ENCODE peak calls at places on chromosomes 7 and 10, in eight cellular contexts. K is lower lobe of right lung, U is breast epithelium, V is lung, T is A549, O is GM23338, H is body of pancreas, I is H1. Q is an unnamed sample.

GRCh38 chr10:71218046-71218832 is 5.9 kb downstream of the UNC5B start:
- DNase-seq in T (no peak), O (no peak), U (no peak), H (no peak), I (no peak), V (no peak), K (no peak), Q (no peak)

GRCh38 chr10:62475531-62475930 is 101.4 kb downstream of the ZNF365 start:
- DNase-seq in I (no peak), T (no peak), U (no peak), H (no peak), V (no peak), K (no peak), O (no peak), Q (no peak)

GRCh38 chr10:48779546-48780152 is 95.0 kb downstream of the WDFY4 start:
- DNase-seq in K (no peak), V (no peak), U (no peak), I (no peak), O (no peak), H (no peak), T (no peak), Q (no peak)

GRCh38 chr10:22427890-22428571 is 82.7 kb downstream of the SPAG6 start:
- DNase-seq in T (peak), H (no peak), I (no peak), U (no peak), V (no peak), K (no peak), O (no peak), Q (no peak)

GRCh38 chr7:142787034-142787768 is 16.4 kb downstream of the PRSS2 start:
- DNase-seq in I (no peak), U (no peak), V (no peak), H (no peak), O (no peak), T (no peak), K (no peak), Q (no peak)

GRCh38 chr7:113774182-113774807 is 144.5 kb downstream of the PPP1R3A start:
- DNase-seq in U (no peak), K (no peak), V (no peak), I (no peak), T (peak), O (peak), H (peak), Q (no peak)

GRCh38 chr7:26653430-26653911 is 210.9 kb downstream of the SKAP2 start:
- DNase-seq in H (peak), V (no peak), O (no peak), K (no peak), T (no peak), U (no peak), I (no peak), Q (no peak)

GRCh38 chr7:37765872-37766525 is 82.4 kb upstream of the NME8 start:
- DNase-seq in U (no peak), K (peak), V (no peak), H (no peak), O (no peak), I (no peak), T (no peak), Q (no peak)

GRCh38 chr7:21967500-21968099 is 21.9 kb upstream of the CDCA7L start:
- DNase-seq in H (no peak), I (no peak), O (no peak), V (no peak), U (no peak), K (no peak), T (no peak), Q (no peak)

GRCh38 chr10:62652564-62652963 is 152.0 kb upstream of the ADO start:
- DNase-seq in U (no peak), O (no peak), H (no peak), K (no peak), I (no peak), V (no peak), T (no peak), Q (no peak)

DNA sequence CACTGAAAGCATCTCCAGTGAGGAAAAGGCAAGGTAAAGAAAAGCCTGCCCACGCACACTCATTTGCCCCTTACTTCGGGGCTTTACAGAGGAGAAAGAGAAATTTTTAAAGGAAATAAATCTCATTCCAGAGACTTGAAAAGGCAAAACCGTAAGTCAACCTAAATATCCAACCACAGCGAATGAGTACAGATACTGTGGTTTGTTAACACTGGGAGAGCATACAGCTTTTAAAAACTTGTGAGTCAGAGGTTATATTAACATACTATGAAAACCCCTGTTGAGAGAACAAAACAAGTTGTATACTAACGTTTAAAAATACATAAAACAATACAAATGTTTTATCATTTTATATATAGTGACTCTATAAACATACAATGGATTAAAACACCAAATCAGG is 28.6 kb upstream of the ST7 start:
- DNase-seq in O (no peak), H (no peak), I (no peak), T (no peak), K (no peak), V (no peak), U (no peak), Q (no peak)
- H3K27ac ChIP-seq in O (peak), H (no peak), I (no peak), T (no peak), K (no peak), V (no peak), U (no peak), Q (no peak)

GRCh38 chr10:60343254-60343653 is 46.4 kb downstream of the ANK3 start:
- DNase-seq in O (no peak), K (no peak), U (no peak), I (no peak), H (no peak), T (no peak), V (no peak), Q (no peak)
- TF ChIP-seq CTCF in O (no peak), K (no peak), U (no peak), I (no peak), H (no peak), T (no peak), V (no peak), Q (no peak)

GRCh38 chr10:109987828-109988227 is 20.0 kb upstream of the ADD3 start:
- DNase-seq in O (no peak), K (no peak), U (no peak), V (no peak), T (no peak), I (no peak), H (no peak), Q (no peak)
- H3K27ac ChIP-seq in O (no peak), K (no peak), U (peak), V (no peak), T (no peak), I (no peak), H (no peak), Q (peak)

GRCh38 chr7:112381311-112382091 is 68.8 kb upstream of the IFRD1 start:
- DNase-seq in U (no peak), I (no peak), K (no peak), V (no peak), T (no peak), H (no peak), O (no peak), Q (no peak)

GRCh38 chr7:112386619-112387018 is 63.6 kb upstream of the IFRD1 start:
- DNase-seq in O (no peak), I (no peak), H (no peak), K (no peak), T (no peak), V (no peak), U (no peak), Q (no peak)

GRCh38 chr7:112383671-112384417 is 66.4 kb upstream of the IFRD1 start:
- DNase-seq in K (no peak), V (no peak), H (peak), T (no peak), I (no peak), O (peak), U (no peak), Q (no peak)
- TF ChIP-seq CTCF in K (no peak), V (no peak), H (no peak), T (no peak), I (peak), O (peak), U (no peak), Q (peak)

DNA sequence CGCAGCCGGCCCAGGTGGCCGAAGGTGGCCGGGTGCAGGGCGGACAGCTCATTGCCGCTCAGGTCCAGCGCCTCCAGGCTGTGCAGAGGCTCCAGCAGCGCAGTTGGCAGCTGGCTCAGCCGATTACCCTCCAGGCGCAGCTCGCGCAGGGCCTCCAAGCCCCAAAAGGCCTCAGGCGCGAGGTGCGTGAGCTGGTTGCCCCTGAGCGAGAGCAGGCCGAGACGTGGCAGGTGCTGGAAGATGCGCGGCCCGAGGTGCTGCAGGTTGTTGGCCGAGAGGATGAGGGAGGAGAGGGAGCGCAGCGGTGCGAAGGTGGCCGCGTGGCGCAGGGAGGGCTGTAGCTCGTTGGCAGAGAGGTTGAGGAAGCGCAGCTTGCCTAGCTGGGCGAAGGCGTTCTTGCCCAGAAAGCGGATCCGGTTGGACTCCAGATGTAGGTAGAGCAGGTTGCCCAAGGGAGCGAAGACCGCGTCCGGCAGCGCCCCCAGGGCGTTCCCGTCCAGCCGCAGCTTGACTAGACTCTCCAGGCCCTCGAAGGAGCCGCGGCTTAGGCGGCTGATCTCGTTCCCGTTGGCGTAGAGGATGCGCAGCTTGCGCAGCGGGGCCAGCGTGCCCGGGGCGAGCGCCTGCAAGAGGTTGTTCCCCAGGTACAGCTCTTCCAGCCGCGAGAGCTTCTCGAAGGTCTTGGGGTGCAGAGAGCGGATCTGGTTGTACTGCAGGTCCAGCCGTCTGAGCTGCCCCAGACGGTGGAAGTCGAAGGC is 887 bp downstream of the TRIL start:
- DNase-seq in K (peak), V (peak), I (peak), U (peak), T (no peak), H (no peak), O (peak), Q (peak)
- H3K27ac ChIP-seq in K (peak), V (no peak), I (no peak), U (peak), T (no peak), H (no peak), O (no peak), Q (no peak)

DNA sequence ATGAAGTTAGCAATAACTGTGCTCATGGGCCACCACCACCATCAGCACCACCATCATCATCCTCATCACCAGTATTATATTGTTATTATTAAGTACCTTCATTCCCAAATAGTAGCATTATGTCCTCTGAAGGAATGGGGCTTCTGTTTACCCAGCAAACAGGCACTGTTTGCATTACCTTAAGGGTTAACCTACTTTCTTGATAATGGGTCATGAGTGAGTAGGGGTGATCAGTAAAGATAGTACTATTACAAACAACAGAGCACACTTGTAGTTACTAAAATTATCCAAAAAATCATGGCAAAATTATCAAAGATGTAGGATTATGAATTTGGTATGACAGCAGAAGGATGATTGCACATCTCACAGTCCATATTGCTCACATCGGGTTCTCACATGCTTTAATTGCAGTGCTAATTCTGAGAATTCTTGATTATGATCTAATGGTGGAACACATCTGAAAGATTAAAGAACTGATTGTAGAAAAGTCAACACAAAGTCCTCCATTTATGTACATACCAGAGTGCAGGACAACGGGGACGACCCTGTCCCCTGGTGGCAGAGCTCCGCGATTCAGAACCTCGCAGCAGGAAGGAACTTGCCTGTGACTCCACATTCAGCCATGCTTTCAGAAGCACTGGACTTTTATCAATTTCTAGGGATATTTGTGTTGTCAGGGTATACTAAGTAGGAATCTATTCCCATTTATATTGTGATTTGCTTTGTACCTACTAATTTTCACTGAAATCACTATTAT is 31.0 kb downstream of the PDE1C start:
- DNase-seq in V (no peak), T (no peak), K (no peak), I (no peak), H (no peak), U (no peak), O (peak), Q (no peak)
- TF ChIP-seq CTCF in V (no peak), T (no peak), K (no peak), I (peak), H (no peak), U (peak), O (peak), Q (no peak)

DNA sequence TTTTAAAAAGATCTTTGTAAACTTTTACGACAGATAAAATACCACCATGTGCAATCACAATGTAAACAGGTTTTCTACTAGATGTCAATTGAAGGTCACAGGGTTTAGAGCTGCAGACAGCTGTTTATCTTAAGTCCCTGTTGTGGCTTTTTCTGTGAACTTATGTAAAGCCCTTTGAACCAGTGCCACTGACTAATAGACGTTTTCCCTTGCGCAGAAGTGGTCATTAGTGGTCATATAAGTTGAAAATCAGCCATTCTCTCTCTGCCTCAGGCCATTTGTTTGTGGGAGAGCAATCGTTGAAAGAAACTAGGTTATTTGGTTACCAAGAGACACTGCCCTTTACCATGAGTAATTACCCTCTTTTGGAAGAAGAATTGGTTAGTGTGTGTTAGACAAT is 23.9 kb downstream of the CACNB2 start:
- DNase-seq in O (no peak), K (no peak), V (no peak), I (no peak), T (no peak), H (no peak), U (no peak), Q (no peak)
- H3K27ac ChIP-seq in O (no peak), K (no peak), V (no peak), I (no peak), T (no peak), H (no peak), U (no peak), Q (no peak)

GRCh38 chr10:76251773-76252617 is 820.6 kb downstream of the LRMDA start:
- DNase-seq in H (peak), K (peak), I (no peak), V (peak), O (no peak), U (no peak), T (no peak), Q (no peak)
- TF ChIP-seq CTCF in H (no peak), K (no peak), I (no peak), V (no peak), O (no peak), U (no peak), T (no peak), Q (no peak)

GRCh38 chr7:42235734-42236133 is 1.3 kb downstream of the GLI3 start:
- DNase-seq in O (no peak), U (no peak), H (peak), T (no peak), I (no peak), K (no peak), V (no peak), Q (no peak)

GRCh38 chr7:42236266-42237161 is 495 bp downstream of the GLI3 start:
- DNase-seq in I (peak), U (peak), K (peak), O (peak), T (peak), H (peak), V (no peak), Q (no peak)

GRCh38 chr7:42238709-42239395 is 1.8 kb upstream of the GLI3 start:
- DNase-seq in K (no peak), V (no peak), T (no peak), I (no peak), O (peak), U (no peak), H (peak), Q (no peak)

GRCh38 chr7:42237891-42238531 is 1.0 kb upstream of the GLI3 start:
- DNase-seq in H (peak), U (peak), O (peak), T (no peak), I (peak), K (peak), V (peak), Q (peak)

DNA sequence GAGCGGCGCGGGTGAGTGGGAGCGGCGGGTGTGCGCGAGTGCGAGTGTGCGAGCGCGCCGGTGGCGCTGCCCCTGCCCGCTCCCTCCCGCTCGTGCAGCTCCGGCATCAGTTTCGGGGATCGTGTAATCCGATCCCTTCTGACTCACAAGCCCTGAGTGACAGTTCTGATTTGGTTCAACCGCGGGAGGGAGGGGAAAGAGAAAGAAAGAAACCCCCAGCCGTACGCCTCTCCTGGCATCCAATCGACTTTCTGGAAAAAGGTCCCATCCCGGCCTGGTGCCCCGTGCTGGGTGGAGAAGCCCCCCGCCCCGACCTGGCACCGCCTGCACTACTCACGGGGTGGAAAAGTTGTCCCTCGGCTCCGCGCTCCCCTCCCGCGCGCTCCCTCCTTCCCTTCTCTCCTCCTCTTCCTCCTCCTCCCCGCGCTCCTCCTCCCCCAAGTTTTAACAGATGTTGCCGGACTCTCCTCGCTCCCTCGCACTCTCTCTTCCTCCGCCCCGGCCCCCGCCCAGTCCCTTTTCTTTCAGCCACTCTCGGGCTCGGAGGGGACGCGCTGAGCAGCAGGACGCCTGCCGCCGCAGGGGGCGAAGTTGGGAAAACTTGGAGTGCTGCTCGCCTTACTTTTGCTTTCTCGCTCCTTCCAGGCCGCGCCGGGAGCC is at the start of gene GLI3:
- DNase-seq in I (peak), O (peak), U (peak), V (peak), T (peak), K (peak), H (peak), Q (peak)
- H3K27ac ChIP-seq in I (peak), O (peak), U (peak), V (peak), T (peak), K (peak), H (peak), Q (peak)

DNA sequence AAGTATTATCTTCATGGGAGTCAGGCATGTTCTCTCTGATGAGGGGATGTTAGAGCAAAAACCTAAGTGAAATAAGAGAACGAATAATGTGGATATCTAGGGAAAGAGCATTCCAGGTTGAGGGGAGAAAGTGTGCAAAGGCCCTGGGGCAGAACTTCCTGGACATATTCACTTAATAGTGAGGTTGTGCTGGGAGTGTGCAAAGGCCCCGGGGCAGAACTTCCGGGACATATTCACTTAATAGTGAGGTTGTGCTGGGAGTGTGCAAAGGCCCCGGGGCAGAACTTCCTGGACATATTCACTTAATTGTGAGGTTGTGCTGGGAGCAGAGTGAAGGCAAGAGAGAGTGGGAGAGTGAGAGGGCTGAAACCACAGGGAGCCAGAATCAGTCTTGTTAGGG is 11.8 kb downstream of the PON1 start:
- DNase-seq in V (no peak), I (no peak), O (no peak), H (no peak), U (no peak), K (no peak), T (no peak), Q (no peak)
- TF ChIP-seq CTCF in V (no peak), I (no peak), O (no peak), H (no peak), U (no peak), K (no peak), T (no peak), Q (no peak)